ENCODE peak calls at places on chromosome 21, in six cellular contexts. A is mucosa of descending colon, U is left lung, M is tibial artery, L is breast epithelium, S is OCI-LY7. Q is an unnamed sample. For H3K36me3 and H3K4me1, the result is how much of the 10 kb centered on the place peaks cover.

GRCh38 chr21:42002421-42002958 is 7.7 kb downstream of the ZBTB21 start:
- DNase-seq in S (no peak), M (no peak), U (no peak), A (no peak), L (no peak), Q (no peak)

GRCh38 chr21:39180429-39181019 is 2.7 kb downstream of the PSMG1 start:
- DNase-seq in A (no peak), S (peak), M (no peak), U (no peak), L (no peak), Q (no peak)

GRCh38 chr21:17786219-17787181 is 32.7 kb downstream of the C21orf91 start:
- DNase-seq in M (no peak), A (no peak), S (no peak), L (no peak), U (no peak), Q (no peak)

GRCh38 chr21:29989634-29990234 is 49.9 kb upstream of the GRIK1 start:
- DNase-seq in M (no peak), U (no peak), L (no peak), S (no peak), A (no peak), Q (no peak)

GRCh38 chr21:42392731-42393442 is 3.0 kb downstream of the TMPRSS3 start:
- DNase-seq in L (no peak), M (no peak), U (peak), A (no peak), S (no peak), Q (no peak)

GRCh38 chr21:14071902-14072734 is 138.6 kb downstream of the LIPI start:
- DNase-seq in L (no peak), S (no peak), A (no peak), M (no peak), U (peak), Q (no peak)

GRCh38 chr21:42836767-42837301 is 42.5 kb downstream of the WDR4 start:
- DNase-seq in M (no peak), U (no peak), L (no peak), S (peak), A (no peak), Q (no peak)

GRCh38 chr21:37342046-37342632 is 24.4 kb upstream of the DYRK1A start:
- DNase-seq in L (no peak), U (no peak), M (no peak), A (no peak), S (no peak), Q (no peak)

GRCh38 chr21:31184462-31184861 is 146.2 kb upstream of the KRTAP19-8 start:
- DNase-seq in M (no peak), S (no peak), L (no peak), A (no peak), U (no peak), Q (no peak)

GRCh38 chr21:42513151-42513984 is at the start of gene SLC37A1:
- DNase-seq in A (peak), S (peak), U (peak), M (no peak), L (no peak), Q (no peak)

GRCh38 chr21:42133131-42133530 is 62.0 kb downstream of the UMODL1 start:
- DNase-seq in U (peak), A (no peak), L (no peak), M (no peak), S (no peak), Q (no peak)

GRCh38 chr21:42570362-42570761 is 56.7 kb downstream of the SLC37A1 start:
- DNase-seq in A (peak), L (no peak), U (no peak), S (no peak), M (peak), Q (no peak)

GRCh38 chr21:24272527-24272938 is 1334.7 kb downstream of the MRPL39 start:
- DNase-seq in M (no peak), U (no peak), L (no peak), A (no peak), S (no peak), Q (no peak)

GRCh38 chr21:42489006-42489563 is 6.9 kb downstream of the RSPH1 start:
- DNase-seq in S (no peak), A (no peak), M (no peak), L (no peak), U (no peak), Q (no peak)

GRCh38 chr21:35179990-35180557 is 131.0 kb upstream of the RUNX1 start:
- DNase-seq in U (no peak), M (no peak), A (no peak), S (no peak), L (no peak), Q (no peak)

GRCh38 chr21:38965910-38966504 is 160.3 kb downstream of the ETS2 start:
- DNase-seq in U (no peak), S (no peak), M (no peak), L (no peak), A (peak), Q (no peak)

GRCh38 chr21:17414766-17415165 is 98.1 kb upstream of the CXADR start:
- DNase-seq in L (no peak), S (no peak), A (no peak), U (no peak), M (no peak), Q (no peak)

GRCh38 chr21:29697555-29698193 is 242.1 kb downstream of the GRIK1 start:
- DNase-seq in M (no peak), S (peak), U (no peak), A (no peak), L (no peak), Q (no peak)

GRCh38 chr21:26032263-26032662 is 138.3 kb downstream of the APP start:
- DNase-seq in L (no peak), U (no peak), A (no peak), M (no peak), S (peak), Q (no peak)

GRCh38 chr21:26026113-26026512 is 144.5 kb downstream of the APP start:
- DNase-seq in M (no peak), U (no peak), A (no peak), L (no peak), S (no peak), Q (no peak)

GRCh38 chr21:26028183-26028582 is 142.4 kb downstream of the APP start:
- DNase-seq in U (no peak), M (no peak), S (no peak), L (no peak), A (no peak), Q (no peak)

DNA sequence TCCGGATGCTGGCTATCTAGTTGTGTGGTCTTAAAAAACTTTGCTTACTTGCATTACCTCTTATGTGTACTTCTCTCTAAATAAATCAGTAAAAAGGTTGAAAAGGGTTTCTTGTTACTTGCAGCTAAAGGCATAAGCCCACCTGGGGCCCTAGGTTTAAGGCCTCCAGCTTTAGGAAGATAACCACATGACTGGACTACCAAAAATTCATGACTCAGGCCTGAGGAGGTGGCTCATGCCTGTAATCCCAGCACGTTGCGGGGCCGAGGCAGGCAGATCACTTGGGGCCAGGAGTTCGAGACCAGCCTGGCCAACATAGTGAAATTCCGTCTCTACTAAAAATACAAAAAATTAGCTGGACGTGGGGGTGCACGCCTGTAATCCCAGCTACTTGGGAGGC is 142.9 kb downstream of the APP start:
- DNase-seq in U (no peak), A (no peak), S (no peak), M (no peak), L (no peak), Q (no peak)
- H3K36me3 ChIP-seq in U (under half), A (under half), S (under half), M (under half), L (under half), Q (under half)

DNA sequence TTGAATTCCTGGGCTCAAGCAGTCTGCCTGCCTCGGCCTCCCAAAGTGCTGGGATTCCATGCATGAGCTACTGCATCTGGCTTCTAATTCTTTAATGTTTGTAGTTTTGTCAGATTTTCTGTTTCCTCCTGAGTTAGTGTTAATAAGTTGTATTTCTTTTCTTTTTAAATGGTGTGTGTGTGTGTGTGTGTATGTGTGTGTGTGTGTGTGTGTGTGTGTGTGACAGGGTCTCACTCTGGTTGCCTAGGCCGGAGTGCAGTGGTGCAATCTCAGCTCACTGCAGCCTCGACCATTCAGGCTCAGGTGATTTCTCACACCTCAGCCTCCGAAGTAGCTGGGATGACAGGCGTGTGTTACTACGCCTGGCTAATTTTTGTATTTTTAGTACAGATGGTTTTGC is 50.2 kb downstream of the ADARB1 start:
- DNase-seq in M (no peak), A (no peak), S (no peak), U (no peak), L (no peak), Q (no peak)
- H3K4me1 ChIP-seq in M (half or more), A (under half), S (half or more), U (under half), L (under half), Q (under half)

GRCh38 chr21:25501448-25501847 is 105.8 kb downstream of the MRPL39 start:
- DNase-seq in U (no peak), A (no peak), L (no peak), M (no peak), S (no peak), Q (no peak)

GRCh38 chr21:25500598-25500997 is 106.7 kb downstream of the MRPL39 start:
- DNase-seq in S (no peak), A (no peak), M (no peak), U (no peak), L (no peak), Q (no peak)

GRCh38 chr21:25493722-25494121 is 113.6 kb downstream of the MRPL39 start:
- DNase-seq in A (no peak), S (no peak), M (no peak), L (no peak), U (no peak), Q (no peak)

GRCh38 chr21:25494804-25495203 is 112.5 kb downstream of the MRPL39 start:
- DNase-seq in M (no peak), U (no peak), S (no peak), L (no peak), A (no peak), Q (no peak)

DNA sequence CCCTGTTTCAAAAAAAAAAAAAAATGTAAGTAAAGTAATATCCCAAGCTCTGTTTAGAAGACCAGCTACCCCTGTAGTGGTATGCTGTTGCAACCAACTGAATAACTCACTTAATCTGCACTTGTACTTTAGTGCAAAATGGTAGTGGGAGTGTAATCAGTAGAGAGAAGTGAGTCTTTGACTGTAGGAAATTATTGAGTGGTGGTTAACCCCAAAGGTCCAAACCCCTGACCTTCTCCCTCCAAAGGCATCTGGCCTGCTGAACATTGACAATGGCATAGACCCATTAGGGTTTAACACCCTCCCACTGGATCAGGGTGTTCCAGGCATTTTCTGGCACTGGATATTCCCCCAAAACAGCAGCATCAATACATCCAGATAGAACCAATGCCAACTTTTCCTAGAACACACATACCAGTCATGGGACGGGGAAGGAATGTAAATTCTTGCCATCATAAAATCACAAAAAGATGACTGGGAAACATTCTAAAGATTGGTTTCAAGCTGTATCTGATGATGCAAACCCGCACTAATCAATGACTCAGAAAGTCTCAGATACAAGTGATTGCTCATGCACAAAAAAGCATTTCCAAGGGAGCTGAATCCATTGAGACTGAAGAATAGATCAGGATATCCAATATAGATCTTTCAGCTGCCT is 110.3 kb downstream of the MRPL39 start:
- DNase-seq in L (no peak), M (no peak), A (no peak), S (no peak), U (no peak), Q (no peak)
- TF ChIP-seq CTCF in L (no peak), M (no peak), A (no peak), S (no peak), U (no peak), Q (no peak)

GRCh38 chr21:34078915-34079314 is 5.5 kb downstream of the MRPS6 start:
- DNase-seq in A (peak), S (no peak), L (no peak), U (no peak), M (no peak), Q (no peak)
- H3K36me3 ChIP-seq in A (under half), S (half or more), L (under half), U (under half), M (under half), Q (under half)

DNA sequence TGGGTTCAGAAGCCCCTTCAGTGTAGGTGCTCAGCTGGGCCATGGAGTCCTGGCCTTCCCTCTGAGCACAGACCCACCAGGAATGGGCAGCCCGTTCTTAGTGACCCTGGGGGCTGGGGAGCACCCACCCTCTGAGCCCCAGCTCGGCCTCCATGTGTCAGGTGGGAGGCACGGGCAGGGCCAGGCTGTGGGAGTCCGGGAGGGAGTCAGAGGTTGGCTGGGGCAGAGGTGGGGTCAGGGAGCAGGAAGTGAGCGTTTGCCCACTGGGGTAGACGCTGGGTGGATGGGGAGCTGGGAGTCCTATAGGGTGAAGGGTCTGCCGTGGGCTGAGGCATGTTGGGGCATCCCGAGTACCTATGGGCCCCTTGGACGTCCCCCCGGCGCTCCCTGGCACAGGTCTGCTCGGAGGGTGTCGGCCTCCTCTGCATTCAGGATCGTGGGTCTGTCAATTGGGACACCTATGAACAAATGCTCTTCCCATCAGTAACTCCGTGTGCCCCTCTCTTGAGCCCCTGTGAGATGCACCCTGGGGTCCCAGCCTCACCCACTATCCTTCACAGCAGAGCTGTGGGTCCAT is 30.5 kb downstream of the COL18A1 start:
- DNase-seq in A (no peak), U (peak), M (no peak), S (no peak), L (no peak), Q (no peak)
- H3K4me1 ChIP-seq in A (under half), U (under half), M (half or more), S (under half), L (under half), Q (half or more)

DNA sequence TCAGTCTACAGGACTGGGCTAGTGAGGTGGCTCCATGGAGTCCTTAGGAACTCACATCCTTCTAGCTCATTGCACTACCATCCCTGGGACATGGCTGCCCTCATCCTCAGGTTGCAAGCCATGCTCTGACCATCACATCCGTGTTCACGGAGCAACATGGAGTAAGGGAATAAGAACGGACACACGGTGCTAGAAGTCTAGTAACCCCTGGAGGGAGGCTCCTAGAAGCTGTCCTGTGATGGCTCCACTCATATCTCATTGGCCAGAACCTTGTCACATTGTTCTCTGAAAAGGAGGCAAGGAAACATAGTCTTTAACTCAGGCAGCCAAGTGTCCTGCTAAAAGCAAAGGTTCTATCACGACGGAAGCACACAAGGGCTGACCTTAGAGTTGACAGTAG is 3.9 kb downstream of the MRAP start:
- DNase-seq in U (no peak), S (no peak), L (no peak), A (no peak), M (no peak), Q (no peak)
- TF ChIP-seq CTCF in U (no peak), S (no peak), L (no peak), A (no peak), M (no peak), Q (no peak)

Q was measured in thoracic aorta.